ENCODE peak calls at places on chromosomes 12 and 14, in ten cellular contexts. One of them, this sample, is unnamed.

GRCh38 chr14:91963465-91963864 is 16.0 kb upstream of the FBLN5 start:
- DNase-seq in lower leg skin: no peak
- DNase-seq in transverse colon: no peak
- DNase-seq in ovary: no peak
- DNase-seq in esophagus squamous epithelium: no peak
- DNase-seq in suprapubic skin: no peak
- DNase-seq in H54: no peak
- DNase-seq in Peyer's patch: no peak
- DNase-seq in NB4: no peak
- DNase-seq in heart left ventricle: no peak
- DNase-seq in this sample: no peak

GRCh38 chr12:114684098-114684869 is at the start of gene TBX3:
- DNase-seq in lower leg skin: peak; percentile 99
- DNase-seq in suprapubic skin: peak; percentile 97
- DNase-seq in H54: peak; percentile 71
- DNase-seq in ovary: peak; percentile 95
- DNase-seq in NB4: peak; percentile 90
- DNase-seq in Peyer's patch: peak; percentile 96
- DNase-seq in transverse colon: peak; percentile 95
- DNase-seq in heart left ventricle: peak; percentile 91
- DNase-seq in esophagus squamous epithelium: peak; percentile 21
- DNase-seq in this sample: peak; percentile 88

GRCh38 chr12:58066296-58066695 is 124.9 kb downstream of the ATP23 start:
- DNase-seq in heart left ventricle: no peak
- DNase-seq in transverse colon: no peak
- DNase-seq in H54: no peak
- DNase-seq in ovary: no peak
- DNase-seq in NB4: no peak
- DNase-seq in Peyer's patch: no peak
- DNase-seq in esophagus squamous epithelium: no peak
- DNase-seq in suprapubic skin: no peak
- DNase-seq in lower leg skin: no peak
- DNase-seq in this sample: no peak

GRCh38 chr12:52175411-52176350 is 16.1 kb downstream of the KRT80 start:
- DNase-seq in ovary: no peak
- DNase-seq in NB4: no peak
- DNase-seq in lower leg skin: no peak
- DNase-seq in suprapubic skin: no peak
- DNase-seq in heart left ventricle: no peak
- DNase-seq in esophagus squamous epithelium: no peak
- DNase-seq in Peyer's patch: no peak
- DNase-seq in H54: no peak
- DNase-seq in transverse colon: no peak
- DNase-seq in this sample: no peak

GRCh38 chr14:22382955-22383354 is 206.1 kb downstream of the DAD1 start:
- DNase-seq in H54: no peak
- DNase-seq in suprapubic skin: no peak
- DNase-seq in heart left ventricle: no peak
- DNase-seq in NB4: no peak
- DNase-seq in ovary: no peak
- DNase-seq in Peyer's patch: no peak
- DNase-seq in transverse colon: no peak
- DNase-seq in esophagus squamous epithelium: no peak
- DNase-seq in lower leg skin: no peak
- DNase-seq in this sample: no peak

GRCh38 chr12:4118601-4119156 is 154.9 kb upstream of the CCND2 start:
- DNase-seq in NB4: no peak
- DNase-seq in transverse colon: no peak
- DNase-seq in suprapubic skin: no peak
- DNase-seq in ovary: no peak
- DNase-seq in lower leg skin: peak; percentile 57
- DNase-seq in Peyer's patch: no peak
- DNase-seq in H54: no peak
- DNase-seq in esophagus squamous epithelium: no peak
- DNase-seq in heart left ventricle: no peak
- DNase-seq in this sample: no peak

GRCh38 chr14:91395998-91396660 is 21.5 kb downstream of the CCDC88C start:
- DNase-seq in heart left ventricle: no peak
- DNase-seq in NB4: no peak
- DNase-seq in H54: no peak
- DNase-seq in ovary: no peak
- DNase-seq in lower leg skin: no peak
- DNase-seq in transverse colon: peak; percentile 59
- DNase-seq in Peyer's patch: no peak
- DNase-seq in esophagus squamous epithelium: no peak
- DNase-seq in suprapubic skin: no peak
- DNase-seq in this sample: no peak

GRCh38 chr14:100640481-100641273 is 53.5 kb upstream of the BEGAIN start:
- DNase-seq in NB4: peak; percentile 92
- DNase-seq in heart left ventricle: no peak
- DNase-seq in H54: no peak
- DNase-seq in ovary: no peak
- DNase-seq in suprapubic skin: no peak
- DNase-seq in transverse colon: peak; percentile 57
- DNase-seq in esophagus squamous epithelium: no peak
- DNase-seq in Peyer's patch: peak; percentile 86
- DNase-seq in lower leg skin: no peak
- DNase-seq in this sample: peak; percentile 90

GRCh38 chr12:107091381-107091780 is 2.0 kb downstream of the CRY1 start:
- DNase-seq in Peyer's patch: no peak
- DNase-seq in ovary: no peak
- DNase-seq in heart left ventricle: no peak
- DNase-seq in H54: no peak
- DNase-seq in NB4: no peak
- DNase-seq in transverse colon: no peak
- DNase-seq in lower leg skin: no peak
- DNase-seq in suprapubic skin: no peak
- DNase-seq in esophagus squamous epithelium: no peak
- DNase-seq in this sample: no peak

GRCh38 chr12:107092669-107093546 is 441 bp downstream of the CRY1 start:
- DNase-seq in heart left ventricle: no peak
- DNase-seq in Peyer's patch: peak; percentile 73
- DNase-seq in ovary: no peak
- DNase-seq in lower leg skin: peak; percentile 92
- DNase-seq in NB4: peak; percentile 72
- DNase-seq in transverse colon: peak; percentile 47
- DNase-seq in H54: no peak
- DNase-seq in esophagus squamous epithelium: peak; percentile 48
- DNase-seq in suprapubic skin: peak; percentile 90
- DNase-seq in this sample: peak; percentile 89

GRCh38 chr12:107088912-107089311 is 4.4 kb downstream of the CRY1 start:
- DNase-seq in H54: no peak
- DNase-seq in Peyer's patch: no peak
- DNase-seq in lower leg skin: no peak
- DNase-seq in suprapubic skin: no peak
- DNase-seq in NB4: no peak
- DNase-seq in transverse colon: no peak
- DNase-seq in esophagus squamous epithelium: no peak
- DNase-seq in ovary: no peak
- DNase-seq in heart left ventricle: no peak
- DNase-seq in this sample: no peak

GRCh38 chr12:107093547-107094448 is at the start of gene CRY1:
- DNase-seq in heart left ventricle: peak; percentile 96
- DNase-seq in Peyer's patch: peak; percentile 97
- DNase-seq in esophagus squamous epithelium: peak; percentile 59
- DNase-seq in ovary: peak; percentile 98
- DNase-seq in lower leg skin: peak; percentile 99
- DNase-seq in NB4: peak; percentile 97
- DNase-seq in suprapubic skin: peak; percentile 97
- DNase-seq in transverse colon: peak; percentile 95
- DNase-seq in H54: peak; percentile 60
- DNase-seq in this sample: peak; percentile 98

GRCh38 chr12:107091989-107092641 is 1.2 kb downstream of the CRY1 start:
- DNase-seq in Peyer's patch: no peak
- DNase-seq in esophagus squamous epithelium: no peak
- DNase-seq in lower leg skin: no peak
- DNase-seq in heart left ventricle: no peak
- DNase-seq in ovary: no peak
- DNase-seq in NB4: peak; percentile 86
- DNase-seq in suprapubic skin: no peak
- DNase-seq in H54: peak; percentile 35
- DNase-seq in transverse colon: peak; percentile 20
- DNase-seq in this sample: no peak
- TF ChIP-seq POLR2A in Peyer's patch: peak; percentile 15
- TF ChIP-seq POLR2A in esophagus squamous epithelium: no peak
- TF ChIP-seq POLR2A in lower leg skin: no peak
- TF ChIP-seq POLR2A in heart left ventricle: no peak
- TF ChIP-seq POLR2A in ovary: peak; percentile 16
- TF ChIP-seq POLR2A in NB4: no peak
- TF ChIP-seq POLR2A in suprapubic skin: no peak
- TF ChIP-seq POLR2A in H54: no peak
- TF ChIP-seq POLR2A in transverse colon: peak; percentile 8
- TF ChIP-seq POLR2A in this sample: no peak

GRCh38 chr14:68794130-68794855 is 1.4 kb upstream of the ZFP36L1 start:
- DNase-seq in H54: no peak
- DNase-seq in heart left ventricle: peak; percentile 88
- DNase-seq in NB4: peak; percentile 53
- DNase-seq in ovary: peak; percentile 88
- DNase-seq in Peyer's patch: peak; percentile 94
- DNase-seq in esophagus squamous epithelium: peak; percentile 54
- DNase-seq in transverse colon: peak; percentile 85
- DNase-seq in suprapubic skin: peak; percentile 97
- DNase-seq in lower leg skin: peak; percentile 98
- DNase-seq in this sample: peak; percentile 97

GRCh38 chr14:68795602-68796417 is 2.9 kb upstream of the ZFP36L1 start:
- DNase-seq in H54: no peak
- DNase-seq in ovary: peak; percentile 90
- DNase-seq in NB4: no peak
- DNase-seq in Peyer's patch: peak; percentile 92
- DNase-seq in suprapubic skin: peak; percentile 90
- DNase-seq in esophagus squamous epithelium: no peak
- DNase-seq in heart left ventricle: peak; percentile 89
- DNase-seq in transverse colon: peak; percentile 87
- DNase-seq in lower leg skin: peak; percentile 96
- DNase-seq in this sample: peak; percentile 97

GRCh38 chr14:68796418-68797101 is 3.7 kb upstream of the ZFP36L1 start:
- DNase-seq in transverse colon: no peak
- DNase-seq in esophagus squamous epithelium: no peak
- DNase-seq in heart left ventricle: no peak
- DNase-seq in suprapubic skin: no peak
- DNase-seq in ovary: no peak
- DNase-seq in H54: no peak
- DNase-seq in Peyer's patch: peak; percentile 24
- DNase-seq in lower leg skin: peak; percentile 80
- DNase-seq in NB4: no peak
- DNase-seq in this sample: peak; percentile 52

GRCh38 chr14:68793734-68794129 is 865 bp upstream of the ZFP36L1 start:
- DNase-seq in H54: no peak
- DNase-seq in lower leg skin: no peak
- DNase-seq in heart left ventricle: peak; percentile 47
- DNase-seq in suprapubic skin: no peak
- DNase-seq in esophagus squamous epithelium: no peak
- DNase-seq in transverse colon: no peak
- DNase-seq in Peyer's patch: no peak
- DNase-seq in NB4: no peak
- DNase-seq in ovary: no peak
- DNase-seq in this sample: peak; percentile 89

GRCh38 chr14:68794856-68795601 is 2.2 kb upstream of the ZFP36L1 start:
- DNase-seq in lower leg skin: peak; percentile 92
- DNase-seq in transverse colon: peak; percentile 54
- DNase-seq in Peyer's patch: peak; percentile 71
- DNase-seq in heart left ventricle: no peak
- DNase-seq in H54: no peak
- DNase-seq in suprapubic skin: no peak
- DNase-seq in ovary: no peak
- DNase-seq in NB4: peak; percentile 46
- DNase-seq in esophagus squamous epithelium: no peak
- DNase-seq in this sample: peak; percentile 82
- TF ChIP-seq POLR2A in lower leg skin: no peak
- TF ChIP-seq POLR2A in transverse colon: no peak
- TF ChIP-seq POLR2A in Peyer's patch: no peak
- TF ChIP-seq POLR2A in heart left ventricle: no peak
- TF ChIP-seq POLR2A in H54: no peak
- TF ChIP-seq POLR2A in suprapubic skin: peak; percentile 24
- TF ChIP-seq POLR2A in ovary: peak; percentile 51
- TF ChIP-seq POLR2A in NB4: no peak
- TF ChIP-seq POLR2A in esophagus squamous epithelium: no peak
- TF ChIP-seq POLR2A in this sample: no peak

GRCh38 chr14:30737916-30738315 is 115.8 kb downstream of the SCFD1 start:
- DNase-seq in H54: no peak
- DNase-seq in NB4: no peak
- DNase-seq in suprapubic skin: no peak
- DNase-seq in esophagus squamous epithelium: no peak
- DNase-seq in lower leg skin: no peak
- DNase-seq in transverse colon: no peak
- DNase-seq in Peyer's patch: no peak
- DNase-seq in heart left ventricle: no peak
- DNase-seq in ovary: no peak
- DNase-seq in this sample: no peak
- TF ChIP-seq POLR2A in H54: no peak
- TF ChIP-seq POLR2A in NB4: no peak
- TF ChIP-seq POLR2A in suprapubic skin: no peak
- TF ChIP-seq POLR2A in esophagus squamous epithelium: no peak
- TF ChIP-seq POLR2A in lower leg skin: no peak
- TF ChIP-seq POLR2A in transverse colon: no peak
- TF ChIP-seq POLR2A in Peyer's patch: no peak
- TF ChIP-seq POLR2A in heart left ventricle: no peak
- TF ChIP-seq POLR2A in ovary: no peak
- TF ChIP-seq POLR2A in this sample: no peak

GRCh38 chr12:49131973-49132461 is 822 bp upstream of the TUBA1B start:
- DNase-seq in suprapubic skin: no peak
- DNase-seq in heart left ventricle: no peak
- DNase-seq in esophagus squamous epithelium: no peak
- DNase-seq in H54: peak; percentile 27
- DNase-seq in NB4: peak; percentile 74
- DNase-seq in ovary: no peak
- DNase-seq in transverse colon: peak; percentile 26
- DNase-seq in lower leg skin: no peak
- DNase-seq in Peyer's patch: no peak
- DNase-seq in this sample: no peak

GRCh38 chr12:49133014-49133413 is 1.8 kb upstream of the TUBA1B start:
- DNase-seq in lower leg skin: no peak
- DNase-seq in esophagus squamous epithelium: no peak
- DNase-seq in NB4: peak; percentile 30
- DNase-seq in heart left ventricle: no peak
- DNase-seq in transverse colon: no peak
- DNase-seq in suprapubic skin: no peak
- DNase-seq in Peyer's patch: no peak
- DNase-seq in ovary: no peak
- DNase-seq in H54: peak; percentile 23
- DNase-seq in this sample: no peak

GRCh38 chr12:49131051-49131972 is at the start of gene TUBA1B:
- DNase-seq in lower leg skin: peak; percentile 98
- DNase-seq in esophagus squamous epithelium: peak; percentile 61
- DNase-seq in NB4: peak; percentile 96
- DNase-seq in transverse colon: peak; percentile 94
- DNase-seq in Peyer's patch: peak; percentile 97
- DNase-seq in suprapubic skin: peak; percentile 94
- DNase-seq in heart left ventricle: peak; percentile 95
- DNase-seq in H54: peak; percentile 66
- DNase-seq in ovary: peak; percentile 91
- DNase-seq in this sample: peak; percentile 98

GRCh38 chr12:49130151-49131050 is 794 bp downstream of the TUBA1B start:
- DNase-seq in H54: peak; percentile 73
- DNase-seq in lower leg skin: peak; percentile 98
- DNase-seq in heart left ventricle: peak; percentile 95
- DNase-seq in Peyer's patch: peak; percentile 97
- DNase-seq in esophagus squamous epithelium: peak; percentile 65
- DNase-seq in NB4: peak; percentile 96
- DNase-seq in transverse colon: peak; percentile 96
- DNase-seq in ovary: peak; percentile 94
- DNase-seq in suprapubic skin: peak; percentile 94
- DNase-seq in this sample: peak; percentile 98

DNA sequence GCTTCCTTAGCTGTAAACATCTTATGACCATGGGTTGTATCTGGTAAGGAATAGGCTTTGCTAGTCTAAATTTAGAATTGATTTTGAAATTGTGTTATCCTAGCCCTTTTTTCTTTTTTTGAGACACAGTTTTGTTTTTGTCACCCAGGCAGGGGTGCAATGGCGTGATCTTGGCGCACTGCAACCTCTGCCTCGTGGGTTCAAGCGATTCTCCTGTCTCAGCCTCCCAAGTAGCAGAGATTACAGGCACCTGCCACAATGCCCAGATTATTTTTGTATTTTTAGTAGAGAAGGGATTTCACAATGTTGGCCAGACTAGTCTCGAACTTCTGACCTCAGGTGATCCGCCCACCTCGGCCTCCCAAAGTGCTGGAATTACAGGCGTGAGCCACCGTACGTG is 2.4 kb upstream of the TUBA1B start:
- DNase-seq in NB4: no peak
- DNase-seq in Peyer's patch: no peak
- DNase-seq in esophagus squamous epithelium: no peak
- DNase-seq in ovary: no peak
- DNase-seq in suprapubic skin: no peak
- DNase-seq in H54: no peak
- DNase-seq in heart left ventricle: no peak
- DNase-seq in transverse colon: no peak
- DNase-seq in lower leg skin: no peak
- DNase-seq in this sample: no peak
- TF ChIP-seq POLR2A in NB4: no peak
- TF ChIP-seq POLR2A in Peyer's patch: no peak
- TF ChIP-seq POLR2A in esophagus squamous epithelium: no peak
- TF ChIP-seq POLR2A in ovary: no peak
- TF ChIP-seq POLR2A in suprapubic skin: no peak
- TF ChIP-seq POLR2A in H54: no peak
- TF ChIP-seq POLR2A in heart left ventricle: no peak
- TF ChIP-seq POLR2A in transverse colon: no peak
- TF ChIP-seq POLR2A in lower leg skin: no peak
- TF ChIP-seq POLR2A in this sample: no peak